ENCODE peak calls at places on chromosome 7, in four cellular contexts. Y, O, S and V are unnamed samples.

GRCh38 chr7:137816696-137817320 is 30.0 kb downstream of the DGKI start:
- DNase-seq in Y (no peak), O (no peak), S (no peak), V (peak)

GRCh38 chr7:24498439-24498838 is 74.8 kb upstream of the PALS2 start:
- DNase-seq in Y (no peak), O (no peak), S (no peak), V (no peak)

GRCh38 chr7:158237672-158238335 is 349.8 kb downstream of the PTPRN2 start:
- DNase-seq in Y (no peak), O (no peak), S (no peak), V (no peak)

GRCh38 chr7:74372060-74372408 is 81.7 kb upstream of the GTF2IRD1 start:
- DNase-seq in Y (no peak), O (no peak), S (no peak), V (no peak)

GRCh38 chr7:25671087-25671486 is 442.8 kb upstream of the NPVF start:
- DNase-seq in Y (no peak), O (no peak), S (no peak), V (no peak)

GRCh38 chr7:105387621-105388372 is 924 bp downstream of the SRPK2 start:
- DNase-seq in Y (peak), O (peak), S (peak), V (peak)

GRCh38 chr7:41816111-41816510 is 113.2 kb upstream of the INHBA start:
- DNase-seq in Y (no peak), O (no peak), S (no peak), V (no peak)

GRCh38 chr7:81491573-81491972 is 278.3 kb downstream of the HGF start:
- DNase-seq in Y (no peak), O (no peak), S (no peak), V (no peak)

GRCh38 chr7:1749864-1750466 is 79.9 kb downstream of the ELFN1 start:
- DNase-seq in Y (no peak), O (no peak), S (no peak), V (no peak)

GRCh38 chr7:102080371-102081243 is 206.1 kb upstream of the SH2B2 start:
- DNase-seq in Y (no peak), O (no peak), S (no peak), V (no peak)

GRCh38 chr7:2993868-2994267 is 49.8 kb downstream of the CARD11 start:
- DNase-seq in Y (no peak), O (no peak), S (no peak), V (no peak)